ENCODE peak calls at places on chromosomes 3 and 15, in six cellular contexts. N, L, O, A, U and G are unnamed samples.

GRCh38 chr3:39103791-39104552 is 3.5 kb downstream of the GORASP1 start:
- DNase-seq in N (no peak), L (no peak), O (no peak), A (no peak), U (no peak), G (no peak)

GRCh38 chr15:81279621-81280051 is 44.3 kb downstream of the STARD5 start:
- DNase-seq in N (no peak), L (no peak), O (no peak), A (no peak), U (no peak), G (no peak)

GRCh38 chr3:171994646-171995441 is 44.5 kb upstream of the FNDC3B start:
- DNase-seq in N (peak; percentile 83), L (no peak), O (no peak), A (no peak), U (no peak), G (no peak)

GRCh38 chr3:127729556-127730056 is 56.9 kb downstream of the ABTB1 start:
- DNase-seq in N (no peak), L (no peak), O (no peak), A (no peak), U (no peak), G (no peak)

GRCh38 chr3:197356741-197357140 is 58.3 kb upstream of the DLG1 start:
- DNase-seq in N (no peak), L (no peak), O (no peak), A (no peak), U (no peak), G (no peak)

GRCh38 chr15:34799825-34800168 is 4.4 kb upstream of the ACTC1 start:
- DNase-seq in N (no peak), L (no peak), O (no peak), A (no peak), U (no peak), G (no peak)

GRCh38 chr3:99753268-99753975 is 64.2 kb upstream of the CMSS1 start:
- DNase-seq in N (no peak), L (peak; percentile 21), O (no peak), A (peak; percentile 31), U (peak; percentile 2), G (no peak)

GRCh38 chr15:76012021-76012551 is at the start of gene NRG4:
- DNase-seq in N (no peak), L (no peak), O (no peak), A (no peak), U (no peak), G (no peak)

GRCh38 chr3:195834675-195835583 is 23.2 kb upstream of the MUC4 start:
- DNase-seq in N (no peak), L (no peak), O (no peak), A (no peak), U (no peak), G (no peak)

GRCh38 chr3:193872265-193872753 is 263.6 kb upstream of the HES1 start:
- DNase-seq in N (peak; percentile 39), L (no peak), O (no peak), A (no peak), U (peak; percentile 22), G (peak; percentile 25)

GRCh38 chr3:185744997-185745843 is 79.6 kb downstream of the IGF2BP2 start:
- DNase-seq in N (peak; percentile 72), L (no peak), O (no peak), A (no peak), U (peak; percentile 6), G (no peak)

GRCh38 chr3:58236527-58237237 is 910 bp upstream of the ABHD6 start:
- DNase-seq in N (no peak), L (no peak), O (no peak), A (no peak), U (no peak), G (no peak)

GRCh38 chr3:100068758-100069345 is 45.4 kb downstream of the FILIP1L start:
- DNase-seq in N (no peak), L (peak; percentile 62), O (peak; percentile 72), A (peak; percentile 45), U (peak; percentile 50), G (peak; percentile 85)

GRCh38 chr15:74258456-74259323 is 22.6 kb downstream of the CCDC33 start:
- DNase-seq in N (no peak), L (no peak), O (no peak), A (no peak), U (no peak), G (no peak)

GRCh38 chr3:49173792-49174170 is 2.4 kb downstream of the KLHDC8B start:
- DNase-seq in N (no peak), L (no peak), O (no peak), A (no peak), U (no peak), G (no peak)

GRCh38 chr15:97867870-97868269 is 92.6 kb upstream of the ARRDC4 start:
- DNase-seq in N (no peak), L (no peak), O (no peak), A (no peak), U (no peak), G (no peak)

GRCh38 chr3:98692787-98693473 is 70.2 kb upstream of the ST3GAL6 start:
- DNase-seq in N (no peak), L (no peak), O (no peak), A (no peak), U (no peak), G (no peak)

GRCh38 chr3:9067352-9067975 is 104.2 kb upstream of the RAD18 start:
- DNase-seq in N (no peak), L (peak; percentile 35), O (no peak), A (no peak), U (peak; percentile 11), G (peak; percentile 22)

GRCh38 chr15:31160740-31161495 is 59.4 kb upstream of the TRPM1 start:
- DNase-seq in N (no peak), L (no peak), O (no peak), A (no peak), U (no peak), G (no peak)

GRCh38 chr15:64699767-64700388 is 75.5 kb downstream of the RBPMS2 start:
- DNase-seq in N (no peak), L (peak; percentile 25), O (no peak), A (no peak), U (no peak), G (no peak)

GRCh38 chr3:40717471-40717870 is 192.7 kb downstream of the ZNF621 start:
- DNase-seq in N (no peak), L (no peak), O (no peak), A (no peak), U (no peak), G (no peak)

GRCh38 chr15:76626611-76627010 is 278.5 kb downstream of the SCAPER start:
- DNase-seq in N (no peak), L (no peak), O (no peak), A (no peak), U (no peak), G (no peak)

GRCh38 chr3:39707314-39707909 is 102.0 kb upstream of the MYRIP start:
- DNase-seq in N (no peak), L (no peak), O (no peak), A (no peak), U (no peak), G (no peak)

GRCh38 chr15:84079885-84080777 is 155.4 kb upstream of the GOLGA6L4 start:
- DNase-seq in N (no peak), L (peak; percentile 71), O (peak; percentile 13), A (peak; percentile 16), U (peak; percentile 41), G (peak; percentile 57)

GRCh38 chr3:14319654-14320182 is 82.7 kb upstream of the SLC6A6 start:
- DNase-seq in N (no peak), L (no peak), O (no peak), A (peak; percentile 78), U (peak; percentile 29), G (peak; percentile 6)

GRCh38 chr15:43249699-43250203 is 17.0 kb downstream of the TGM5 start:
- DNase-seq in N (peak; percentile 87), L (no peak), O (no peak), A (no peak), U (no peak), G (peak; percentile 55)

GRCh38 chr15:41104234-41104633 is 11.8 kb downstream of the INO80 start:
- DNase-seq in N (no peak), L (no peak), O (no peak), A (no peak), U (no peak), G (no peak)

GRCh38 chr3:54433846-54434245 is 311.5 kb downstream of the CACNA2D3 start:
- DNase-seq in N (no peak), L (no peak), O (no peak), A (peak; percentile 60), U (peak; percentile 10), G (no peak)

GRCh38 chr3:195096484-195097330 is 174.3 kb downstream of the XXYLT1 start:
- DNase-seq in N (no peak), L (no peak), O (no peak), A (no peak), U (no peak), G (no peak)

GRCh38 chr3:27089063-27089462 is 280.1 kb downstream of the NEK10 start:
- DNase-seq in N (no peak), L (no peak), O (no peak), A (no peak), U (no peak), G (no peak)

GRCh38 chr15:34001536-34001935 is 33.2 kb downstream of the CHRM5 start:
- DNase-seq in N (peak; percentile 13), L (no peak), O (no peak), A (no peak), U (no peak), G (no peak)